ENCODE peak calls at places on chromosomes 6 and 20, in five cellular contexts. X is ascending aorta, F is heart right ventricle, K is fibroblast of mammary gland, C is psoas muscle. Z is an unnamed sample.

GRCh38 chr6:139433647-139434419 is 59.4 kb upstream of the CITED2 start:
- DNase-seq in K (peak; percentile 50), C (no peak), F (no peak), X (no peak), Z (no peak)

GRCh38 chr6:118621799-118622470 is 29.5 kb downstream of the CEP85L start:
- DNase-seq in F (no peak), K (no peak), C (no peak), X (no peak), Z (no peak)

GRCh38 chr6:3355358-3356055 is 96.8 kb downstream of the PSMG4 start:
- DNase-seq in C (peak; percentile 71), K (no peak), X (no peak), F (peak; percentile 32), Z (no peak)

GRCh38 chr20:63944078-63944941 is 11.9 kb downstream of the UCKL1 start:
- DNase-seq in X (no peak), F (no peak), K (no peak), C (peak; percentile 46), Z (no peak)

GRCh38 chr6:66948106-66948505 is 1241.1 kb upstream of the EYS start:
- DNase-seq in C (no peak), F (no peak), X (no peak), K (no peak), Z (no peak)

GRCh38 chr6:32668226-32668747 is 1.8 kb upstream of the HLA-DQB1 start:
- DNase-seq in C (peak; percentile 27), K (peak; percentile 6), F (peak; percentile 78), X (peak; percentile 9), Z (no peak)

GRCh38 chr6:16275230-16275574 is 36.8 kb downstream of the GMPR start:
- DNase-seq in K (no peak), F (no peak), X (no peak), C (no peak), Z (no peak)

GRCh38 chr20:12180107-12180661 is 262.5 kb downstream of the BTBD3 start:
- DNase-seq in K (no peak), F (peak; percentile 11), C (no peak), X (no peak), Z (no peak)

GRCh38 chr20:49916146-49917002 is 1.0 kb upstream of the SPATA2 start:
- DNase-seq in K (peak; percentile 52), X (no peak), C (no peak), F (no peak), Z (no peak)

GRCh38 chr6:52670502-52671409 is at the start of gene TMEM14A:
- DNase-seq in X (peak; percentile 53), F (peak; percentile 93), C (peak; percentile 96), K (peak; percentile 90), Z (peak; percentile 67)

GRCh38 chr6:170280689-170281045 is 10.2 kb downstream of the DLL1 start:
- DNase-seq in F (no peak), C (no peak), K (no peak), X (no peak), Z (no peak)
- TF ChIP-seq CTCF in F (no peak), C (no peak), K (no peak), X (no peak), Z (no peak)

DNA sequence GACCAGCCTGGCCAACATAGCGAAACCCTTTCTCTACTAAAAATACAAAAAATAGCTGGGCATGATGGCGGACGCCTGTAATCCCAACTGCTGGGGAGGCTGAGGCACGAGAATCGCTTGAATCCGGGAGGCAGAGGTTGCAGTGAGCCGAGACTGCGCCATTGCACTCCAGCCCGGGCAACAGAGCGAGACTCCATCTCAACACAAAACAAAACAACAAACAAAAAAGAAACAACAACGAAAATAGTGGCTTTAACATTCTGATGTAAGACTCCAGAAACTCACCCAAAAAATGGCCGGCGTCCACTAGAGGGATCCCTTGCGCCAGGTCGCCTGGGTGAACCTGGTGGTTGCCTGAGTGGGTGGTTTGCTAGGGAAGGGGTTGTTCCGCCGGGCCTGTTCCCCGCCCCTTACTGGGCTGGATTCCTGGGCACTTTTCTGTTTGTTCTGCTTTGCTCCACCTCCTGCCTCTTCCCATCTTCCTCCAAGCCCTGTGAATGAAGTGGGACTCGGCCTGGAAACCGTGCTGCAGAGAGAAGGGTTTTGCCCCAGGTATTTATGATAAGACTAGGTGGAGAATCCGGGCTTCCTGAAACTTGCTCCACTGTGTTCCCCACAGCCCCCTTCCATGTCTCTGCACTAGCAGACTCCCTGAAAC is 1.5 kb downstream of the PABPC1L start:
- DNase-seq in F (peak; percentile 19), K (peak; percentile 53), C (no peak), X (no peak), Z (no peak)
- TF ChIP-seq CTCF in F (no peak), K (peak; percentile 46), C (no peak), X (peak; percentile 8), Z (no peak)

GRCh38 chr20:22586645-22587310 is 2.4 kb upstream of the FOXA2 start:
- DNase-seq in C (peak; percentile 65), F (no peak), X (no peak), K (no peak), Z (peak; percentile 35)
- TF ChIP-seq CTCF in C (peak; percentile 47), F (no peak), X (peak; percentile 14), K (peak; percentile 47), Z (no peak)

DNA sequence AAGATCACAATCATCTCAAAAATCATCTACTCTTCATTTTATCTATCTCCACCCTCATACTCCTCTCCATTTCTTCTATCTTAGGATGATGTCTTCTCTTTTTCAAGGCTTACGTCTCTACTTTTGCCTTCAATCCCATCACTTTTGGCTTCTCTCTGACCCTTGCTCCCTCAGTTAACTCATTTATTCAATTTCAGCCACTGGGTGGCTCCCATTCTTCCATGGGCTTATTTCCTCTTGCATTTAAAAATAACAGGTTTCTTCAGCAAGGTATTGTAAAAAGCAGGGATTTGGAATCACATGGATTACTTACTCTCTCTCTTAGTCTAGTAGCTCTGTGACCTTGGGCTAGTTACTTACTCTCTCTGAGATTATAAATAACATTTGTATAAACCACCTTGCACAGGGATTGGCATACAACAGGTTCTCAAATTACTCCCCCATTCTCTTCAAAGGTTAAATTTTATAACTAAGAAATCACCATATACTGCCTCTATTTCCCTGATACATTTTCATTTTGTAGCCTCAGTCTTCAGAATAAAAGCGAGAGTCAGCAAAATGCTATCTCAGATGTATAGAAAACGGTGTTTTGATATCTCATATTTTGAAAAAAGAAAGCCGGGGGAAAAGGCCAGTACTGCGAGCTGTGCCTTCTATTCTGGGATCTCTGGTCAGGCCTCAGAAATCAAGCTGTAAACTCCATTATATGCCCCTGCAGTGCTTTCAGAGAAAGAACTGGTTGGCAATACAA is 5.5 kb downstream of the ZSCAN12 start:
- DNase-seq in C (no peak), K (peak; percentile 17), X (no peak), F (no peak), Z (no peak)
- TF ChIP-seq CTCF in C (no peak), K (peak; percentile 36), X (no peak), F (no peak), Z (no peak)

GRCh38 chr6:153108320-153108719 is 22.8 kb downstream of the RGS17 start:
- DNase-seq in C (no peak), F (no peak), X (no peak), K (peak; percentile 64), Z (no peak)
- TF ChIP-seq CTCF in C (no peak), F (no peak), X (peak; percentile 46), K (peak; percentile 67), Z (no peak)

GRCh38 chr20:58512808-58513552 is 2.2 kb downstream of the APCDD1L start:
- DNase-seq in X (peak; percentile 53), K (no peak), F (no peak), C (no peak), Z (no peak)
- TF ChIP-seq CTCF in X (peak; percentile 7), K (no peak), F (no peak), C (no peak), Z (no peak)

GRCh38 chr20:62875419-62876355 is 14.1 kb upstream of the TCFL5 start:
- DNase-seq in K (peak; percentile 86), F (peak; percentile 80), X (peak; percentile 37), C (peak; percentile 90), Z (no peak)
- TF ChIP-seq CTCF in K (peak; percentile 45), F (no peak), X (peak; percentile 63), C (peak; percentile 28), Z (no peak)

GRCh38 chr20:2210646-2211556 is 84.9 kb upstream of the TGM3 start:
- DNase-seq in C (no peak), X (peak; percentile 27), K (peak; percentile 95), F (peak; percentile 41), Z (no peak)
- TF ChIP-seq CTCF in C (no peak), X (no peak), K (peak; percentile 26), F (no peak), Z (no peak)

GRCh38 chr6:37548067-37548674 is 48.5 kb upstream of the CCDC167 start:
- DNase-seq in C (no peak), K (no peak), F (no peak), X (no peak), Z (no peak)

GRCh38 chr6:37550436-37550835 is 50.7 kb upstream of the CCDC167 start:
- DNase-seq in K (peak; percentile 63), C (no peak), F (no peak), X (no peak), Z (no peak)

GRCh38 chr6:37546141-37546871 is 46.6 kb upstream of the CCDC167 start:
- DNase-seq in F (no peak), C (no peak), K (no peak), X (no peak), Z (no peak)

GRCh38 chr6:37549186-37549957 is 49.7 kb upstream of the CCDC167 start:
- DNase-seq in F (no peak), K (no peak), X (no peak), C (no peak), Z (no peak)

GRCh38 chr6:37547564-37548061 is 47.9 kb upstream of the CCDC167 start:
- DNase-seq in X (no peak), F (peak; percentile 34), K (peak; percentile 65), C (no peak), Z (no peak)
- TF ChIP-seq CTCF in X (no peak), F (no peak), K (no peak), C (no peak), Z (no peak)

GRCh38 chr6:27766405-27766804 is 145.8 kb downstream of the OR2B2 start:
- DNase-seq in X (no peak), F (no peak), C (no peak), K (no peak), Z (no peak)

GRCh38 chr6:27765028-27765427 is 147.2 kb downstream of the OR2B2 start:
- DNase-seq in F (no peak), X (no peak), C (no peak), K (no peak), Z (no peak)

GRCh38 chr6:27768556-27768955 is 143.6 kb downstream of the OR2B2 start:
- DNase-seq in K (no peak), X (no peak), C (no peak), F (no peak), Z (no peak)

GRCh38 chr6:27770724-27771123 is 141.5 kb downstream of the OR2B2 start:
- DNase-seq in F (no peak), K (no peak), C (no peak), X (no peak), Z (no peak)

DNA sequence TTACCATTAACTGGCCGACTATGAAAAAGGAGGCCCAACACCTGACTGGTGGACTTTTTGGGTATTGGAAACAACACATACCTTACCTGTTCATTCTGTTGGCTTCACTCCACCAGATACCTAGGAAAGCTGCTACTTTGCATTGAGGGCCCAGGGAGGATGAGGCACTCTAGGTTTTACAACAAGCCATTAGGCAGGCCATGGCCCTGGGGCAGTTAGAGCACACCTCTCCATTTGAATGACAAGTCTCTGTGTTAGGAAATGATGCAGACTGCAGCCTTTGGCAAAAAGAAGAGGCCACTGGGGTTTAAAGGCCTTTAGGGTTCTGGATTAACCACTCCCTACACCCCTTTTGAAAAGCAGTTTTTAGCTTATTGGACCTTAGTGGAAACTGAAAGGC is 144.3 kb downstream of the OR2B2 start:
- DNase-seq in F (no peak), X (no peak), K (no peak), C (no peak), Z (no peak)
- TF ChIP-seq CTCF in F (no peak), X (no peak), K (no peak), C (no peak), Z (no peak)

Z was measured in omental fat pad.